ENCODE peak calls at places on chromosomes 5 and 9, in seven cellular contexts. Y is HEK293T, T is NCI-H524, I is stomach, A is SW480, C is esophagus squamous epithelium, B is GM23248. O is an unnamed sample.

GRCh38 chr5:14011089-14012004 is 66.9 kb upstream of the DNAH5 start:
- DNase-seq in Y (peak; percentile 90), T (peak; percentile 99), I (peak; percentile 91), A (peak; percentile 99), C (no peak), B (peak; percentile 98), O (peak; percentile 76)

GRCh38 chr5:141559481-141559880 is 59.3 kb downstream of the DIAPH1 start:
- DNase-seq in Y (no peak), T (no peak), I (no peak), A (peak; percentile 57), C (no peak), B (peak; percentile 86), O (peak; percentile 85)

GRCh38 chr5:134409321-134409720 is 2.4 kb downstream of the CDKN2AIPNL start:
- DNase-seq in Y (no peak), T (no peak), I (no peak), A (no peak), C (no peak), B (no peak), O (no peak)

GRCh38 chr5:134100283-134101011 is 14.0 kb upstream of the TCF7 start:
- DNase-seq in Y (no peak), T (no peak), I (peak; percentile 37), A (peak; percentile 43), C (no peak), B (peak; percentile 62), O (peak; percentile 78)

GRCh38 chr9:2026598-2026997 is 11.5 kb downstream of the SMARCA2 start:
- DNase-seq in Y (no peak), T (no peak), I (no peak), A (no peak), C (no peak), B (no peak), O (no peak)

GRCh38 chr9:133484671-133485437 is 6.0 kb upstream of the SLC2A6 start:
- DNase-seq in Y (no peak), T (no peak), I (peak; percentile 77), A (no peak), C (no peak), B (no peak), O (no peak)

GRCh38 chr5:127856310-127856709 is 153.1 kb downstream of the CCDC192 start:
- DNase-seq in Y (no peak), T (no peak), I (no peak), A (no peak), C (no peak), B (no peak), O (peak; percentile 76)

GRCh38 chr9:75814667-75815066 is 75.8 kb upstream of the PCSK5 start:
- DNase-seq in Y (no peak), T (no peak), I (no peak), A (no peak), C (no peak), B (no peak), O (no peak)

GRCh38 chr5:143061161-143061945 is 291.2 kb downstream of the ARHGAP26 start:
- DNase-seq in Y (no peak), T (no peak), I (no peak), A (no peak), C (no peak), B (peak; percentile 82), O (peak; percentile 80)

GRCh38 chr5:159104058-159104651 is 4.4 kb upstream of the EBF1 start:
- DNase-seq in Y (no peak), T (peak; percentile 61), I (no peak), A (no peak), C (no peak), B (peak; percentile 51), O (no peak)

GRCh38 chr9:34513567-34514214 is 9.1 kb downstream of the ENHO start:
- DNase-seq in Y (peak; percentile 34), T (peak; percentile 19), I (peak; percentile 38), A (no peak), C (no peak), B (peak; percentile 43), O (peak; percentile 21)

GRCh38 chr9:114392749-114393112 is 4.9 kb upstream of the AKNA start:
- DNase-seq in Y (no peak), T (no peak), I (peak; percentile 64), A (no peak), C (no peak), B (no peak), O (peak; percentile 39)

GRCh38 chr9:71762900-71763653 is 5.2 kb downstream of the CEMIP2 start:
- DNase-seq in Y (no peak), T (no peak), I (no peak), A (peak; percentile 68), C (no peak), B (peak; percentile 83), O (peak; percentile 69)

GRCh38 chr5:134609232-134609851 is 23.3 kb downstream of the SAR1B start:
- DNase-seq in Y (no peak), T (peak; percentile 88), I (no peak), A (no peak), C (no peak), B (no peak), O (no peak)

GRCh38 chr9:91534374-91534773 is 110.7 kb upstream of the NFIL3 start:
- DNase-seq in Y (no peak), T (no peak), I (no peak), A (no peak), C (no peak), B (peak; percentile 49), O (peak; percentile 22)

GRCh38 chr9:10339152-10339551 is 273.6 kb downstream of the PTPRD start:
- DNase-seq in Y (no peak), T (no peak), I (no peak), A (no peak), C (no peak), B (no peak), O (no peak)

GRCh38 chr5:135625961-135626360 is 47.2 kb upstream of the CXCL14 start:
- DNase-seq in Y (no peak), T (no peak), I (no peak), A (no peak), C (no peak), B (no peak), O (no peak)

GRCh38 chr9:136522354-136523237 is 23.3 kb downstream of the NOTCH1 start:
- DNase-seq in Y (no peak), T (no peak), I (no peak), A (no peak), C (no peak), B (no peak), O (no peak)

GRCh38 chr5:54229041-54229780 is 81.2 kb downstream of the ARL15 start:
- DNase-seq in Y (peak; percentile 57), T (peak; percentile 53), I (peak; percentile 82), A (peak; percentile 32), C (no peak), B (peak; percentile 71), O (peak; percentile 73)

GRCh38 chr5:39072915-39073758 is 1.1 kb downstream of the RICTOR start:
- DNase-seq in Y (peak; percentile 46), T (peak; percentile 44), I (peak; percentile 47), A (peak; percentile 63), C (no peak), B (peak; percentile 71), O (peak; percentile 29)

GRCh38 chr9:123448247-123448646 is 92.2 kb downstream of the CRB2 start:
- DNase-seq in Y (no peak), T (no peak), I (no peak), A (no peak), C (no peak), B (no peak), O (no peak)

GRCh38 chr9:16385590-16386578 is 484.6 kb downstream of the BNC2 start:
- DNase-seq in Y (no peak), T (no peak), I (no peak), A (no peak), C (no peak), B (peak; percentile 86), O (peak; percentile 84)

GRCh38 chr5:37569466-37569865 is 190.3 kb downstream of the WDR70 start:
- DNase-seq in Y (no peak), T (no peak), I (no peak), A (no peak), C (no peak), B (no peak), O (no peak)

GRCh38 chr5:148687427-148687826 is 33.1 kb upstream of the HTR4 start:
- DNase-seq in Y (peak; percentile 49), T (peak; percentile 77), I (no peak), A (peak; percentile 59), C (no peak), B (peak; percentile 25), O (no peak)